ENCODE peak calls at places on chromosomes 3 and 15, in six cellular contexts. K, D, F, V, S and B are unnamed samples.

GRCh38 chr3:133573054-133573628 is 345 bp upstream of the CDV3 start:
- DNase-seq in S (peak; percentile 100), D (peak; percentile 100), F (peak; percentile 100), V (peak; percentile 100), K (peak; percentile 100), B (peak; percentile 100)

GRCh38 chr3:4284865-4285264 is 18.3 kb upstream of the SETMAR start:
- DNase-seq in K (no peak), V (no peak), D (peak; percentile 6), F (no peak), S (no peak), B (no peak)

GRCh38 chr3:100006570-100007271 is 107.6 kb downstream of the FILIP1L start:
- DNase-seq in D (peak; percentile 69), S (no peak), F (no peak), K (peak; percentile 45), V (no peak), B (no peak)

GRCh38 chr3:105480771-105481170 is 114.1 kb downstream of the ALCAM start:
- DNase-seq in K (no peak), F (no peak), D (no peak), S (no peak), V (peak; percentile 12), B (no peak)

GRCh38 chr15:31271706-31272557 is 54.7 kb upstream of the KLF13 start:
- DNase-seq in K (no peak), F (no peak), S (peak; percentile 34), V (no peak), D (no peak), B (no peak)

GRCh38 chr15:72536506-72536905 is 62.4 kb downstream of the ARIH1 start:
- DNase-seq in F (no peak), K (no peak), S (no peak), D (no peak), V (no peak), B (no peak)

GRCh38 chr15:89462198-89462912 is 34.0 kb downstream of the RHCG start:
- DNase-seq in K (no peak), F (peak; percentile 93), D (peak; percentile 38), V (no peak), S (no peak), B (peak; percentile 82)

GRCh38 chr3:51269466-51269865 is 115.6 kb upstream of the MANF start:
- DNase-seq in F (no peak), S (no peak), V (no peak), D (peak; percentile 13), K (peak; percentile 31), B (no peak)

GRCh38 chr3:13552855-13553652 is 4.1 kb downstream of the FBLN2 start:
- DNase-seq in K (no peak), D (peak; percentile 11), V (no peak), F (no peak), S (no peak), B (no peak)

GRCh38 chr3:109548192-109548938 is 211.0 kb upstream of the DPPA4 start:
- DNase-seq in V (no peak), K (peak; percentile 35), F (no peak), D (no peak), S (no peak), B (no peak)

GRCh38 chr3:62188547-62189375 is 184.6 kb downstream of the FEZF2 start:
- DNase-seq in S (peak; percentile 61), D (peak; percentile 85), F (peak; percentile 75), K (peak; percentile 45), V (peak; percentile 81), B (peak; percentile 73)

GRCh38 chr3:42520336-42520735 is 17.9 kb downstream of the VIPR1 start:
- DNase-seq in K (no peak), F (no peak), V (no peak), D (no peak), S (no peak), B (no peak)

GRCh38 chr3:170809021-170809974 is 60.7 kb downstream of the RPL22L1 start:
- DNase-seq in D (peak; percentile 90), F (peak; percentile 57), V (peak; percentile 34), K (peak; percentile 93), S (no peak), B (peak; percentile 63)

GRCh38 chr3:183285828-183286457 is 32.9 kb downstream of the B3GNT5 start:
- DNase-seq in D (peak; percentile 99), V (no peak), K (peak; percentile 100), S (peak; percentile 91), F (peak; percentile 95), B (peak; percentile 88)

GRCh38 chr3:127448161-127448561 is 142.4 kb downstream of the TPRA1 start:
- DNase-seq in F (peak; percentile 16), S (peak; percentile 29), D (no peak), V (no peak), K (peak; percentile 16), B (peak; percentile 62)